ENCODE peak calls at places on chromosomes 4 and X, in four cellular contexts. J is uterus, D is AG04450, N is DND-41. V is an unnamed sample.

GRCh38 chr4:5932021-5932553 is 39.2 kb upstream of the CRMP1 start:
- DNase-seq in J (no peak), D (no peak), N (no peak), V (no peak)

GRCh38 chr4:107036602-107037151 is 564 bp upstream of the DKK2 start:
- DNase-seq in J (peak; percentile 10), D (no peak), N (no peak), V (no peak)

GRCh38 chrX:7110821-7111276 is 36.7 kb upstream of the STS start:
- DNase-seq in J (no peak), D (no peak), N (peak; percentile 82), V (no peak)

GRCh38 chrX:119981286-119982070 is 37.9 kb upstream of the NKAP start:
- DNase-seq in J (no peak), D (no peak), N (peak; percentile 22), V (no peak)

GRCh38 chr4:41454393-41454792 is 83.6 kb upstream of the LIMCH1 start:
- DNase-seq in J (no peak), D (no peak), N (no peak), V (no peak)

GRCh38 chrX:96776966-96777365 is 92.3 kb downstream of the DIAPH2 start:
- DNase-seq in J (no peak), D (no peak), N (no peak), V (no peak)

GRCh38 chrX:3680459-3680858 is 33.0 kb downstream of the PRKX start:
- DNase-seq in J (no peak), D (no peak), N (no peak), V (no peak)

GRCh38 chr4:98482847-98483806 is 175.3 kb downstream of the TSPAN5 start:
- DNase-seq in J (no peak), D (no peak), N (no peak), V (no peak)

GRCh38 chr4:27011401-27011800 is 150.8 kb downstream of the STIM2 start:
- DNase-seq in J (no peak), D (no peak), N (no peak), V (no peak)

GRCh38 chr4:111959202-111959601 is 186.1 kb upstream of the FAM241A start:
- DNase-seq in J (no peak), D (no peak), N (no peak), V (no peak)

GRCh38 chrX:2183193-2183725 is 317.5 kb downstream of the DHRSX start:
- DNase-seq in J (no peak), D (no peak), N (no peak), V (no peak)

GRCh38 chr4:42673084-42673429 is 16.2 kb upstream of the ATP8A1 start:
- DNase-seq in J (no peak), D (no peak), N (no peak), V (no peak)

GRCh38 chrX:13235930-13236329 is 83.9 kb downstream of the ATXN3L start:
- DNase-seq in J (no peak), D (no peak), N (no peak), V (no peak)

GRCh38 chr4:32700838-32701237 is 1980.7 kb downstream of the PCDH7 start:
- DNase-seq in J (no peak), D (no peak), N (no peak), V (no peak)

GRCh38 chrX:83845397-83845796 is 15.5 kb upstream of the CYLC1 start:
- DNase-seq in J (no peak), D (no peak), N (no peak), V (no peak)

GRCh38 chr4:87101543-87102199 is 118.7 kb downstream of the KLHL8 start:
- DNase-seq in J (no peak), D (no peak), N (no peak), V (no peak)

GRCh38 chrX:74234829-74235228 is 69.2 kb upstream of the ZCCHC13 start:
- DNase-seq in J (no peak), D (no peak), N (no peak), V (no peak)

GRCh38 chrX:109049903-109050302 is 313.5 kb upstream of the IRS4 start:
- DNase-seq in J (no peak), D (no peak), N (no peak), V (no peak)

GRCh38 chrX:137848291-137848905 is 282.5 kb downstream of the ZIC3 start:
- DNase-seq in J (no peak), D (no peak), N (no peak), V (no peak)

GRCh38 chrX:40012800-40013682 is 84.7 kb downstream of the BCOR start:
- DNase-seq in J (peak; percentile 76), D (no peak), N (no peak), V (no peak)

GRCh38 chr4:31068257-31069075 is 348.3 kb downstream of the PCDH7 start:
- DNase-seq in J (no peak), D (no peak), N (no peak), V (no peak)
- H3K27ac ChIP-seq in J (no peak overlapping the region), D (no peak overlapping the region), N (no peak overlapping the region), V (no peak overlapping the region)

GRCh38 chr4:23613782-23614181 is 276.1 kb downstream of the PPARGC1A start:
- DNase-seq in J (no peak), D (no peak), N (no peak), V (no peak)

GRCh38 chr4:23614284-23614892 is 275.5 kb downstream of the PPARGC1A start:
- DNase-seq in J (no peak), D (no peak), N (peak; percentile 6), V (no peak)
- TF ChIP-seq CTCF in J (no peak), D (peak; percentile 10), N (peak; percentile 47), V (no peak)

GRCh38 chr4:124389591-124389990 is 322.9 kb downstream of the ANKRD50 start:
- DNase-seq in J (no peak), D (no peak), N (no peak), V (no peak)

GRCh38 chr4:124386163-124386562 is 326.4 kb downstream of the ANKRD50 start:
- DNase-seq in J (no peak), D (no peak), N (no peak), V (no peak)

DNA sequence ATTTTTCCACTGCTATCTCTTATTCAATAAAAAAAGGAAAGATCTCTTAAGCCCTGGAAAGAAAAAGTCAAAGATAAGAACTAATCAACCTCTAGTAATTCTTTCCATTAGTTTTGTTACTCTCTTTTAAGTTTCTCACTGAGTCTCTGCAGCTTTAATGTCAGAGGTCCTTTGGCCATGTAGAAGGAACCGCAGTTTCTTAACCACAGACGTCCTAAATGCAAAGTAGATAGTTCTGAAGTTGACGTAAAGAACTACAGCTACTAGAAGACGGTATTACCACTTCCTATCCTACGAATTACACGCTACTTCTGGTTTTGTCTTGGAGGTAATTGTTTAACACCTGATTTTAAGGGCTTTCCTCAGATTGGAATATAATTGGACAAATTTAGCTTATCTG is 325.9 kb downstream of the ANKRD50 start:
- DNase-seq in J (no peak), D (no peak), N (no peak), V (no peak)
- H3K4me3 ChIP-seq in J (no peak overlapping the region), D (no peak overlapping the region), N (no peak overlapping the region), V (no peak overlapping the region)

GRCh38 chr4:81377231-81377630 is 94.5 kb downstream of the RASGEF1B start:
- DNase-seq in J (no peak), D (no peak), N (no peak), V (no peak)

GRCh38 chr4:81375745-81376144 is 96.0 kb downstream of the RASGEF1B start:
- DNase-seq in J (no peak), D (no peak), N (no peak), V (no peak)

GRCh38 chr4:81376720-81377119 is 95.0 kb downstream of the RASGEF1B start:
- DNase-seq in J (no peak), D (no peak), N (no peak), V (no peak)

GRCh38 chr4:81380364-81380853 is 91.3 kb downstream of the RASGEF1B start:
- DNase-seq in J (no peak), D (no peak), N (no peak), V (no peak)

GRCh38 chr4:81378398-81378797 is 93.3 kb downstream of the RASGEF1B start:
- DNase-seq in J (no peak), D (no peak), N (no peak), V (no peak)
- H3K27ac ChIP-seq in J (no peak overlapping the region), D (no peak overlapping the region), N (no peak overlapping the region), V (no peak overlapping the region)

GRCh38 chrX:78555401-78555980 is 103.6 kb downstream of the RTL3 start:
- DNase-seq in J (no peak), D (no peak), N (no peak), V (no peak)
- TF ChIP-seq CTCF in J (peak; percentile 46), D (peak; percentile 44), N (peak; percentile 68), V (peak; percentile 36)

DNA sequence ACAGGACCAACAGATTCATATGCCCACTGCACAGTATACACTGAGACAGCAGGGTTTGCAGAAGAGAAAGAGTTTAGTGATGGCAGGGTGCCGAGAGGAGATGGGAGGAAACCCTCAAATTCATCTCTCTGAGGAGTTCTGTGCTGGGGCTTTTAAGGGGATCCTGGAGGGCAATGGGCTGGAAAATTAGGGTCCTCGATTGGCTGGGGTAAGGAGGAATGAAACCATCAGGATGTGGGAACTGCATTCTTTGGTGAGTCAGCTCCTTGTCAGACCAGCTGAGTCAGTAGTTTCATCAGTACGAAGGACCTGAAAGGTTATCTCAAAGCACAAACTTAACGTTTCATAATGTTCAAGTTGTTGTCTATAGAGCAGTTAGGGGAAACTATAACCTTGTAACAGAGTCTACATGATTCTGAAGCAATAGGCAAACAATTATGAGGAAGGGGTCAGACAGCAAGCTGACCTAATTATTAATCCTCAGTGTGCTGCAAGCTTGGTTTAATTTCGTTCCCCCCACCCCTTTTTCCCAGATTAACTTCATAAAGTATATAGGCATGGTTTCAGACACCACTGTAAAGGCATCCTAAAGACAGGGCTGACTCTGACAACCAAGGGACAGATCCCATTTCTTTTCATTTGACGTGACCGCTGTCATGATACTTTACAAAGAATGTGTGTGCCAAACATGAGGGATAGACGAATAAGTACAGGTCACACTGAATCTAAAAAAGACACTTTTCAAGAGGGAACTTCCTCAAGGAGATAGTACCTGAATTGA is 1.5 kb upstream of the MSMO1 start:
- DNase-seq in J (no peak), D (peak; percentile 53), N (no peak), V (no peak)
- H3K4me3 ChIP-seq in J (peak overlapping the region; percentile 95), D (peak overlapping the region; percentile 70), N (peak overlapping the region; percentile 83), V (peak overlapping the region; percentile 96)

GRCh38 chrX:114363346-114363745 is 220.5 kb upstream of the HTR2C start:
- DNase-seq in J (no peak), D (no peak), N (no peak), V (no peak)

GRCh38 chrX:114361076-114361475 is 222.8 kb upstream of the HTR2C start:
- DNase-seq in J (no peak), D (no peak), N (no peak), V (no peak)

DNA sequence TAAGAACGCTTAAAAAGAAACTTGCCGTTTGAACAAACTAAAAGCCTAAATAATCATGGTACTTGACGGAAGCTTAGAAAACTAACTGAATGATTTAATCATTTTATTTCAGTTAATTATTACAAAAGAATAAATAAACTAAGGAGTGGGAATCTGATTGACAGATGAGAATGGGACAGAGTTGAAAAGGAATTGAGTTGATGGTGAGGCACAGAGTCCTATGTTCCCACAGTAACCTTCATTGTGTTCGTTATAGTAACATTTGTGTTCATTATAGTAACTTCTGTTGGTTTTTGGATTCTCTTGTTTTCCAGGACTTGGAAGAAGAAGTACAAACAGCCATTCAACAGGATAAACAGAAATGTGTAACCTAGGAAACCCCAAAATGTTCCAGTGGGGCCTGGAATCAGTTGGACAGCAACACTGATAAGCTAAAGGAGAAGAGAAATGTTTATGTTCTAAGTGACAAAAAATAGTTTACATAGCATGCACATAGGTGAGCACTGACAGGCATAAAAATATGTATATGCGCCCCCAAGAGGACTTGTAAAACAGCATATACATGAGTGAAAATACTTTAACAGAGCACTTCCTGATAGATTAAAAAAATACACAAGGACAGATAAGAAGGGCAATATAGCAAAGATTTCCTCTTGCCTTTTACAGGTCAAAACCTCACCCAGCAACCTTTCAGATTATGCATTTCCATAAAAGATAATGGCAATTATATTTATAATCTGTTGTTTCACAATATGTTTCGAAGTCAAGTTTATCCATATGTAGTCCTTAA is 218.6 kb upstream of the HTR2C start:
- DNase-seq in J (no peak), D (no peak), N (no peak), V (no peak)
- H3K27ac ChIP-seq in J (no peak overlapping the region), D (no peak overlapping the region), N (no peak overlapping the region), V (no peak overlapping the region)

V was measured in dorsolateral prefrontal cortex.